ENCODE peak calls at places on chromosomes 4 and X, in nine cellular contexts. One of them, this sample, is unnamed.

GRCh38 chrX:134764202-134764785 is 106.0 kb upstream of the PLAC1 start:
- DNase-seq in fibroblast of mammary gland: peak
- DNase-seq in kidney glomerular epithelial cell: peak
- DNase-seq in GM03348: peak
- DNase-seq in ELR: peak
- DNase-seq in activated CD4-positive, alpha-beta T cell treated with anti-CD3 and anti-CD28 coated beads for 24 hours: no peak
- DNase-seq in adipocyte: peak
- DNase-seq in hepatic stellate cell: peak
- DNase-seq in osteocyte: no peak
- DNase-seq in this sample: no peak

GRCh38 chr4:172842759-172843158 is 325.9 kb upstream of the GALNT7 start:
- DNase-seq in fibroblast of mammary gland: no peak
- DNase-seq in kidney glomerular epithelial cell: no peak
- DNase-seq in GM03348: no peak
- DNase-seq in ELR: no peak
- DNase-seq in activated CD4-positive, alpha-beta T cell treated with anti-CD3 and anti-CD28 coated beads for 24 hours: no peak
- DNase-seq in adipocyte: no peak
- DNase-seq in hepatic stellate cell: no peak
- DNase-seq in osteocyte: no peak
- DNase-seq in this sample: no peak

GRCh38 chr4:118112647-118113046 is 78.4 kb downstream of the NDST3 start:
- DNase-seq in fibroblast of mammary gland: peak
- DNase-seq in kidney glomerular epithelial cell: no peak
- DNase-seq in GM03348: no peak
- DNase-seq in ELR: peak
- DNase-seq in activated CD4-positive, alpha-beta T cell treated with anti-CD3 and anti-CD28 coated beads for 24 hours: no peak
- DNase-seq in adipocyte: no peak
- DNase-seq in hepatic stellate cell: no peak
- DNase-seq in osteocyte: no peak
- DNase-seq in this sample: no peak

GRCh38 chr4:169902658-169903345 is 123.4 kb downstream of the MFAP3L start:
- DNase-seq in fibroblast of mammary gland: no peak
- DNase-seq in kidney glomerular epithelial cell: no peak
- DNase-seq in GM03348: no peak
- DNase-seq in ELR: no peak
- DNase-seq in activated CD4-positive, alpha-beta T cell treated with anti-CD3 and anti-CD28 coated beads for 24 hours: no peak
- DNase-seq in adipocyte: no peak
- DNase-seq in hepatic stellate cell: no peak
- DNase-seq in osteocyte: no peak
- DNase-seq in this sample: no peak

GRCh38 chrX:8845060-8845459 is 43.9 kb upstream of the FAM9A start:
- DNase-seq in fibroblast of mammary gland: peak
- DNase-seq in kidney glomerular epithelial cell: no peak
- DNase-seq in GM03348: peak
- DNase-seq in ELR: peak
- DNase-seq in activated CD4-positive, alpha-beta T cell treated with anti-CD3 and anti-CD28 coated beads for 24 hours: no peak
- DNase-seq in adipocyte: no peak
- DNase-seq in hepatic stellate cell: peak
- DNase-seq in osteocyte: no peak
- DNase-seq in this sample: no peak

GRCh38 chr4:7739918-7740865 is 199.5 kb downstream of the AFAP1 start:
- DNase-seq in fibroblast of mammary gland: no peak
- DNase-seq in kidney glomerular epithelial cell: no peak
- DNase-seq in GM03348: no peak
- DNase-seq in ELR: no peak
- DNase-seq in activated CD4-positive, alpha-beta T cell treated with anti-CD3 and anti-CD28 coated beads for 24 hours: no peak
- DNase-seq in adipocyte: no peak
- DNase-seq in hepatic stellate cell: no peak
- DNase-seq in osteocyte: no peak
- DNase-seq in this sample: no peak

GRCh38 chr4:174521800-174522182 is 497 bp downstream of the HPGD start:
- DNase-seq in fibroblast of mammary gland: no peak
- DNase-seq in kidney glomerular epithelial cell: no peak
- DNase-seq in GM03348: peak
- DNase-seq in ELR: no peak
- DNase-seq in activated CD4-positive, alpha-beta T cell treated with anti-CD3 and anti-CD28 coated beads for 24 hours: no peak
- DNase-seq in adipocyte: no peak
- DNase-seq in hepatic stellate cell: no peak
- DNase-seq in osteocyte: no peak
- DNase-seq in this sample: no peak

GRCh38 chr4:61468091-61468720 is 268.1 kb downstream of the ADGRL3 start:
- DNase-seq in fibroblast of mammary gland: peak
- DNase-seq in kidney glomerular epithelial cell: peak
- DNase-seq in GM03348: no peak
- DNase-seq in ELR: peak
- DNase-seq in activated CD4-positive, alpha-beta T cell treated with anti-CD3 and anti-CD28 coated beads for 24 hours: no peak
- DNase-seq in adipocyte: peak
- DNase-seq in hepatic stellate cell: no peak
- DNase-seq in osteocyte: no peak
- DNase-seq in this sample: peak

GRCh38 chrX:39736219-39737211 is 361.2 kb downstream of the BCOR start:
- DNase-seq in fibroblast of mammary gland: peak
- DNase-seq in kidney glomerular epithelial cell: no peak
- DNase-seq in GM03348: peak
- DNase-seq in ELR: peak
- DNase-seq in activated CD4-positive, alpha-beta T cell treated with anti-CD3 and anti-CD28 coated beads for 24 hours: no peak
- DNase-seq in adipocyte: peak
- DNase-seq in hepatic stellate cell: peak
- DNase-seq in osteocyte: no peak
- DNase-seq in this sample: no peak

GRCh38 chrX:73577368-73577767 is 14.4 kb downstream of the CHIC1 start:
- DNase-seq in fibroblast of mammary gland: peak
- DNase-seq in kidney glomerular epithelial cell: peak
- DNase-seq in GM03348: peak
- DNase-seq in ELR: peak
- DNase-seq in activated CD4-positive, alpha-beta T cell treated with anti-CD3 and anti-CD28 coated beads for 24 hours: no peak
- DNase-seq in adipocyte: peak
- DNase-seq in hepatic stellate cell: no peak
- DNase-seq in osteocyte: no peak
- DNase-seq in this sample: peak

GRCh38 chr4:40255722-40256281 is 59.0 kb downstream of the RHOH start:
- DNase-seq in fibroblast of mammary gland: peak
- DNase-seq in kidney glomerular epithelial cell: peak
- DNase-seq in GM03348: peak
- DNase-seq in ELR: peak
- DNase-seq in activated CD4-positive, alpha-beta T cell treated with anti-CD3 and anti-CD28 coated beads for 24 hours: no peak
- DNase-seq in adipocyte: peak
- DNase-seq in hepatic stellate cell: peak
- DNase-seq in osteocyte: no peak
- DNase-seq in this sample: peak

GRCh38 chr4:6236816-6237390 is 32.7 kb upstream of the WFS1 start:
- DNase-seq in fibroblast of mammary gland: no peak
- DNase-seq in kidney glomerular epithelial cell: no peak
- DNase-seq in GM03348: no peak
- DNase-seq in ELR: no peak
- DNase-seq in activated CD4-positive, alpha-beta T cell treated with anti-CD3 and anti-CD28 coated beads for 24 hours: no peak
- DNase-seq in adipocyte: no peak
- DNase-seq in hepatic stellate cell: no peak
- DNase-seq in osteocyte: peak
- DNase-seq in this sample: no peak

GRCh38 chr4:36082817-36083216 is 161.5 kb downstream of the ARAP2 start:
- DNase-seq in fibroblast of mammary gland: no peak
- DNase-seq in kidney glomerular epithelial cell: no peak
- DNase-seq in GM03348: no peak
- DNase-seq in ELR: peak
- DNase-seq in activated CD4-positive, alpha-beta T cell treated with anti-CD3 and anti-CD28 coated beads for 24 hours: no peak
- DNase-seq in adipocyte: no peak
- DNase-seq in hepatic stellate cell: no peak
- DNase-seq in osteocyte: no peak
- DNase-seq in this sample: no peak

GRCh38 chrX:40062525-40063193 is 35.1 kb downstream of the BCOR start:
- DNase-seq in fibroblast of mammary gland: no peak
- DNase-seq in kidney glomerular epithelial cell: no peak
- DNase-seq in GM03348: no peak
- DNase-seq in ELR: no peak
- DNase-seq in activated CD4-positive, alpha-beta T cell treated with anti-CD3 and anti-CD28 coated beads for 24 hours: no peak
- DNase-seq in adipocyte: no peak
- DNase-seq in hepatic stellate cell: no peak
- DNase-seq in osteocyte: no peak
- DNase-seq in this sample: no peak

GRCh38 chrX:22192419-22193086 is 80.2 kb upstream of the CBLL2 start:
- DNase-seq in fibroblast of mammary gland: peak
- DNase-seq in kidney glomerular epithelial cell: peak
- DNase-seq in GM03348: peak
- DNase-seq in ELR: peak
- DNase-seq in activated CD4-positive, alpha-beta T cell treated with anti-CD3 and anti-CD28 coated beads for 24 hours: peak
- DNase-seq in adipocyte: peak
- DNase-seq in hepatic stellate cell: peak
- DNase-seq in osteocyte: peak
- DNase-seq in this sample: peak

GRCh38 chrX:30196322-30196721 is 19.0 kb upstream of the MAGEB2 start:
- DNase-seq in fibroblast of mammary gland: no peak
- DNase-seq in kidney glomerular epithelial cell: peak
- DNase-seq in GM03348: peak
- DNase-seq in ELR: peak
- DNase-seq in activated CD4-positive, alpha-beta T cell treated with anti-CD3 and anti-CD28 coated beads for 24 hours: no peak
- DNase-seq in adipocyte: peak
- DNase-seq in hepatic stellate cell: no peak
- DNase-seq in osteocyte: no peak
- DNase-seq in this sample: no peak

GRCh38 chr4:47862297-47862696 is 24.4 kb upstream of the CORIN start:
- DNase-seq in fibroblast of mammary gland: peak
- DNase-seq in kidney glomerular epithelial cell: peak
- DNase-seq in GM03348: peak
- DNase-seq in ELR: peak
- DNase-seq in activated CD4-positive, alpha-beta T cell treated with anti-CD3 and anti-CD28 coated beads for 24 hours: no peak
- DNase-seq in adipocyte: peak
- DNase-seq in hepatic stellate cell: peak
- DNase-seq in osteocyte: no peak
- DNase-seq in this sample: peak

GRCh38 chr4:3044812-3045499 is 29.4 kb downstream of the HTT-AS start:
- DNase-seq in fibroblast of mammary gland: no peak
- DNase-seq in kidney glomerular epithelial cell: no peak
- DNase-seq in GM03348: no peak
- DNase-seq in ELR: no peak
- DNase-seq in activated CD4-positive, alpha-beta T cell treated with anti-CD3 and anti-CD28 coated beads for 24 hours: no peak
- DNase-seq in adipocyte: no peak
- DNase-seq in hepatic stellate cell: no peak
- DNase-seq in osteocyte: no peak
- DNase-seq in this sample: no peak

GRCh38 chr4:153428816-153429592 is 37.2 kb upstream of the TMEM131L start:
- DNase-seq in fibroblast of mammary gland: no peak
- DNase-seq in kidney glomerular epithelial cell: no peak
- DNase-seq in GM03348: peak
- DNase-seq in ELR: no peak
- DNase-seq in activated CD4-positive, alpha-beta T cell treated with anti-CD3 and anti-CD28 coated beads for 24 hours: no peak
- DNase-seq in adipocyte: no peak
- DNase-seq in hepatic stellate cell: no peak
- DNase-seq in osteocyte: no peak
- DNase-seq in this sample: no peak

GRCh38 chr4:114052227-114052626 is 72.8 kb upstream of the ARSJ start:
- DNase-seq in fibroblast of mammary gland: no peak
- DNase-seq in kidney glomerular epithelial cell: no peak
- DNase-seq in GM03348: no peak
- DNase-seq in ELR: no peak
- DNase-seq in activated CD4-positive, alpha-beta T cell treated with anti-CD3 and anti-CD28 coated beads for 24 hours: no peak
- DNase-seq in adipocyte: no peak
- DNase-seq in hepatic stellate cell: no peak
- DNase-seq in osteocyte: no peak
- DNase-seq in this sample: no peak

GRCh38 chr4:88523325-88524129 is at the start of gene PYURF:
- DNase-seq in fibroblast of mammary gland: peak
- DNase-seq in kidney glomerular epithelial cell: peak
- DNase-seq in GM03348: peak
- DNase-seq in ELR: peak
- DNase-seq in activated CD4-positive, alpha-beta T cell treated with anti-CD3 and anti-CD28 coated beads for 24 hours: peak
- DNase-seq in adipocyte: peak
- DNase-seq in hepatic stellate cell: peak
- DNase-seq in osteocyte: peak
- DNase-seq in this sample: no peak

GRCh38 chr4:143581331-143581961 is 67.9 kb downstream of the SMARCA5 start:
- DNase-seq in fibroblast of mammary gland: no peak
- DNase-seq in kidney glomerular epithelial cell: no peak
- DNase-seq in GM03348: no peak
- DNase-seq in ELR: no peak
- DNase-seq in activated CD4-positive, alpha-beta T cell treated with anti-CD3 and anti-CD28 coated beads for 24 hours: no peak
- DNase-seq in adipocyte: no peak
- DNase-seq in hepatic stellate cell: no peak
- DNase-seq in osteocyte: no peak
- DNase-seq in this sample: no peak

GRCh38 chr4:6221851-6222760 is 21.8 kb upstream of the JAKMIP1 start:
- DNase-seq in fibroblast of mammary gland: peak
- DNase-seq in kidney glomerular epithelial cell: no peak
- DNase-seq in GM03348: peak
- DNase-seq in ELR: no peak
- DNase-seq in activated CD4-positive, alpha-beta T cell treated with anti-CD3 and anti-CD28 coated beads for 24 hours: no peak
- DNase-seq in adipocyte: peak
- DNase-seq in hepatic stellate cell: no peak
- DNase-seq in osteocyte: peak
- DNase-seq in this sample: no peak

GRCh38 chrX:70476934-70477733 is 32.5 kb downstream of the DLG3 start:
- DNase-seq in fibroblast of mammary gland: peak
- DNase-seq in kidney glomerular epithelial cell: peak
- DNase-seq in GM03348: peak
- DNase-seq in ELR: peak
- DNase-seq in activated CD4-positive, alpha-beta T cell treated with anti-CD3 and anti-CD28 coated beads for 24 hours: no peak
- DNase-seq in adipocyte: peak
- DNase-seq in hepatic stellate cell: peak
- DNase-seq in osteocyte: no peak
- DNase-seq in this sample: no peak

GRCh38 chr4:188819243-188819642 is 680.0 kb downstream of the TRIML1 start:
- DNase-seq in fibroblast of mammary gland: peak
- DNase-seq in kidney glomerular epithelial cell: no peak
- DNase-seq in GM03348: peak
- DNase-seq in ELR: no peak
- DNase-seq in activated CD4-positive, alpha-beta T cell treated with anti-CD3 and anti-CD28 coated beads for 24 hours: no peak
- DNase-seq in adipocyte: peak
- DNase-seq in hepatic stellate cell: no peak
- DNase-seq in osteocyte: no peak
- DNase-seq in this sample: no peak

GRCh38 chrX:25442501-25442900 is 426.7 kb upstream of the ARX start:
- DNase-seq in fibroblast of mammary gland: no peak
- DNase-seq in kidney glomerular epithelial cell: no peak
- DNase-seq in GM03348: no peak
- DNase-seq in ELR: no peak
- DNase-seq in activated CD4-positive, alpha-beta T cell treated with anti-CD3 and anti-CD28 coated beads for 24 hours: no peak
- DNase-seq in adipocyte: peak
- DNase-seq in hepatic stellate cell: no peak
- DNase-seq in osteocyte: no peak
- DNase-seq in this sample: no peak

GRCh38 chr4:118904418-118904817 is 15.8 kb downstream of the SYNPO2 start:
- DNase-seq in fibroblast of mammary gland: no peak
- DNase-seq in kidney glomerular epithelial cell: no peak
- DNase-seq in GM03348: no peak
- DNase-seq in ELR: no peak
- DNase-seq in activated CD4-positive, alpha-beta T cell treated with anti-CD3 and anti-CD28 coated beads for 24 hours: no peak
- DNase-seq in adipocyte: no peak
- DNase-seq in hepatic stellate cell: no peak
- DNase-seq in osteocyte: no peak
- DNase-seq in this sample: no peak

GRCh38 chr4:186144180-186144579 is 39.7 kb downstream of the FAM149A start:
- DNase-seq in fibroblast of mammary gland: peak
- DNase-seq in kidney glomerular epithelial cell: peak
- DNase-seq in GM03348: peak
- DNase-seq in ELR: peak
- DNase-seq in activated CD4-positive, alpha-beta T cell treated with anti-CD3 and anti-CD28 coated beads for 24 hours: no peak
- DNase-seq in adipocyte: peak
- DNase-seq in hepatic stellate cell: peak
- DNase-seq in osteocyte: no peak
- DNase-seq in this sample: no peak

GRCh38 chrX:34893741-34894140 is 48.9 kb upstream of the FAM47B start:
- DNase-seq in fibroblast of mammary gland: peak
- DNase-seq in kidney glomerular epithelial cell: no peak
- DNase-seq in GM03348: no peak
- DNase-seq in ELR: peak
- DNase-seq in activated CD4-positive, alpha-beta T cell treated with anti-CD3 and anti-CD28 coated beads for 24 hours: no peak
- DNase-seq in adipocyte: peak
- DNase-seq in hepatic stellate cell: no peak
- DNase-seq in osteocyte: no peak
- DNase-seq in this sample: no peak

GRCh38 chr4:7192252-7193039 is at the start of gene SORCS2:
- DNase-seq in fibroblast of mammary gland: peak
- DNase-seq in kidney glomerular epithelial cell: no peak
- DNase-seq in GM03348: peak
- DNase-seq in ELR: peak
- DNase-seq in activated CD4-positive, alpha-beta T cell treated with anti-CD3 and anti-CD28 coated beads for 24 hours: peak
- DNase-seq in adipocyte: peak
- DNase-seq in hepatic stellate cell: peak
- DNase-seq in osteocyte: peak
- DNase-seq in this sample: no peak

GRCh38 chr4:1053080-1053661 is 41.7 kb downstream of the FGFRL1 start:
- DNase-seq in fibroblast of mammary gland: peak
- DNase-seq in kidney glomerular epithelial cell: no peak
- DNase-seq in GM03348: peak
- DNase-seq in ELR: peak
- DNase-seq in activated CD4-positive, alpha-beta T cell treated with anti-CD3 and anti-CD28 coated beads for 24 hours: no peak
- DNase-seq in adipocyte: peak
- DNase-seq in hepatic stellate cell: peak
- DNase-seq in osteocyte: no peak
- DNase-seq in this sample: no peak

This sample was measured in non-pigmented ciliary epithelial cell.